ENCODE peak calls at places on chromosome 10, in ten cellular contexts. One of them, this sample, is unnamed.

GRCh38 chr10:6694447-6695155 is 114.5 kb upstream of the PRKCQ start:
- DNase-seq in ovary: no peak
- DNase-seq in sigmoid colon: no peak
- DNase-seq in transverse colon: no peak
- DNase-seq in uterus: no peak
- DNase-seq in prostate gland: no peak
- DNase-seq in tibial nerve: no peak
- DNase-seq in A549: peak
- DNase-seq in lower leg skin: no peak
- DNase-seq in suprapubic skin: no peak
- DNase-seq in this sample: no peak

GRCh38 chr10:21907436-21907835 is 96.1 kb downstream of the DNAJC1 start:
- DNase-seq in ovary: no peak
- DNase-seq in sigmoid colon: no peak
- DNase-seq in transverse colon: no peak
- DNase-seq in uterus: no peak
- DNase-seq in prostate gland: no peak
- DNase-seq in tibial nerve: no peak
- DNase-seq in A549: no peak
- DNase-seq in lower leg skin: no peak
- DNase-seq in suprapubic skin: no peak
- DNase-seq in this sample: no peak

GRCh38 chr10:4127518-4128315 is 342.7 kb upstream of the KLF6 start:
- DNase-seq in ovary: no peak
- DNase-seq in sigmoid colon: no peak
- DNase-seq in transverse colon: peak
- DNase-seq in uterus: no peak
- DNase-seq in prostate gland: no peak
- DNase-seq in tibial nerve: no peak
- DNase-seq in A549: no peak
- DNase-seq in lower leg skin: no peak
- DNase-seq in suprapubic skin: no peak
- DNase-seq in this sample: peak

GRCh38 chr10:126907423-126907970 is 2.3 kb downstream of the DOCK1 start:
- DNase-seq in ovary: no peak
- DNase-seq in sigmoid colon: no peak
- DNase-seq in transverse colon: no peak
- DNase-seq in uterus: no peak
- DNase-seq in prostate gland: no peak
- DNase-seq in tibial nerve: no peak
- DNase-seq in A549: peak
- DNase-seq in lower leg skin: no peak
- DNase-seq in suprapubic skin: peak
- DNase-seq in this sample: no peak

GRCh38 chr10:100895346-100895745 is 17.4 kb upstream of the SLF2 start:
- DNase-seq in ovary: no peak
- DNase-seq in sigmoid colon: no peak
- DNase-seq in transverse colon: peak
- DNase-seq in uterus: no peak
- DNase-seq in prostate gland: no peak
- DNase-seq in tibial nerve: no peak
- DNase-seq in A549: peak
- DNase-seq in lower leg skin: peak
- DNase-seq in suprapubic skin: no peak
- DNase-seq in this sample: no peak

GRCh38 chr10:3755440-3756359 is 29.3 kb downstream of the KLF6 start:
- DNase-seq in ovary: no peak
- DNase-seq in sigmoid colon: no peak
- DNase-seq in transverse colon: no peak
- DNase-seq in uterus: no peak
- DNase-seq in prostate gland: no peak
- DNase-seq in tibial nerve: no peak
- DNase-seq in A549: peak
- DNase-seq in lower leg skin: peak
- DNase-seq in suprapubic skin: no peak
- DNase-seq in this sample: no peak

GRCh38 chr10:97179731-97180366 is 5.9 kb downstream of the SLIT1 start:
- DNase-seq in ovary: no peak
- DNase-seq in sigmoid colon: no peak
- DNase-seq in transverse colon: no peak
- DNase-seq in uterus: no peak
- DNase-seq in prostate gland: no peak
- DNase-seq in tibial nerve: no peak
- DNase-seq in A549: no peak
- DNase-seq in lower leg skin: no peak
- DNase-seq in suprapubic skin: peak
- DNase-seq in this sample: peak

GRCh38 chr10:43607199-43607573 is 948 bp downstream of the ZNF485 start:
- DNase-seq in ovary: no peak
- DNase-seq in sigmoid colon: no peak
- DNase-seq in transverse colon: no peak
- DNase-seq in uterus: no peak
- DNase-seq in prostate gland: no peak
- DNase-seq in tibial nerve: no peak
- DNase-seq in A549: no peak
- DNase-seq in lower leg skin: no peak
- DNase-seq in suprapubic skin: no peak
- DNase-seq in this sample: no peak

GRCh38 chr10:97792058-97792721 is 20.4 kb upstream of the SFRP5 start:
- DNase-seq in ovary: no peak
- DNase-seq in sigmoid colon: peak
- DNase-seq in transverse colon: peak
- DNase-seq in uterus: peak
- DNase-seq in prostate gland: peak
- DNase-seq in tibial nerve: peak
- DNase-seq in A549: peak
- DNase-seq in lower leg skin: peak
- DNase-seq in suprapubic skin: peak
- DNase-seq in this sample: peak

GRCh38 chr10:122113161-122113944 is 124.4 kb downstream of the TACC2 start:
- DNase-seq in ovary: peak
- DNase-seq in sigmoid colon: peak
- DNase-seq in transverse colon: peak
- DNase-seq in uterus: peak
- DNase-seq in prostate gland: peak
- DNase-seq in tibial nerve: peak
- DNase-seq in A549: peak
- DNase-seq in lower leg skin: peak
- DNase-seq in suprapubic skin: peak
- DNase-seq in this sample: peak
- TF ChIP-seq POLR2A in ovary: peak
- TF ChIP-seq POLR2A in sigmoid colon: peak
- TF ChIP-seq POLR2A in transverse colon: peak
- TF ChIP-seq POLR2A in uterus: peak
- TF ChIP-seq POLR2A in prostate gland: peak
- TF ChIP-seq POLR2A in tibial nerve: peak
- TF ChIP-seq POLR2A in A549: peak
- TF ChIP-seq POLR2A in lower leg skin: no peak
- TF ChIP-seq POLR2A in suprapubic skin: peak
- TF ChIP-seq POLR2A in this sample: no peak

GRCh38 chr10:11337516-11337915 is 273.9 kb downstream of the USP6NL start:
- DNase-seq in ovary: no peak
- DNase-seq in sigmoid colon: no peak
- DNase-seq in transverse colon: no peak
- DNase-seq in uterus: no peak
- DNase-seq in prostate gland: no peak
- DNase-seq in tibial nerve: no peak
- DNase-seq in A549: no peak
- DNase-seq in lower leg skin: no peak
- DNase-seq in suprapubic skin: no peak
- DNase-seq in this sample: no peak
- TF ChIP-seq CTCF in ovary: no peak
- TF ChIP-seq CTCF in sigmoid colon: no peak
- TF ChIP-seq CTCF in transverse colon: no peak
- TF ChIP-seq CTCF in uterus: no peak
- TF ChIP-seq CTCF in prostate gland: no peak
- TF ChIP-seq CTCF in tibial nerve: no peak
- TF ChIP-seq CTCF in A549: no peak
- TF ChIP-seq CTCF in lower leg skin: no peak
- TF ChIP-seq CTCF in suprapubic skin: no peak
- TF ChIP-seq CTCF in this sample: no peak

GRCh38 chr10:63672491-63672890 is 151.3 kb downstream of the REEP3 start:
- DNase-seq in ovary: no peak
- DNase-seq in sigmoid colon: no peak
- DNase-seq in transverse colon: no peak
- DNase-seq in uterus: no peak
- DNase-seq in prostate gland: no peak
- DNase-seq in tibial nerve: no peak
- DNase-seq in A549: no peak
- DNase-seq in lower leg skin: no peak
- DNase-seq in suprapubic skin: no peak
- DNase-seq in this sample: no peak

GRCh38 chr10:63671317-63671937 is 150.2 kb downstream of the REEP3 start:
- DNase-seq in ovary: no peak
- DNase-seq in sigmoid colon: no peak
- DNase-seq in transverse colon: no peak
- DNase-seq in uterus: no peak
- DNase-seq in prostate gland: no peak
- DNase-seq in tibial nerve: no peak
- DNase-seq in A549: no peak
- DNase-seq in lower leg skin: no peak
- DNase-seq in suprapubic skin: no peak
- DNase-seq in this sample: no peak

GRCh38 chr10:63675171-63675570 is 154.0 kb downstream of the REEP3 start:
- DNase-seq in ovary: no peak
- DNase-seq in sigmoid colon: no peak
- DNase-seq in transverse colon: no peak
- DNase-seq in uterus: no peak
- DNase-seq in prostate gland: no peak
- DNase-seq in tibial nerve: no peak
- DNase-seq in A549: no peak
- DNase-seq in lower leg skin: no peak
- DNase-seq in suprapubic skin: no peak
- DNase-seq in this sample: no peak

GRCh38 chr10:63673246-63673645 is 152.0 kb downstream of the REEP3 start:
- DNase-seq in ovary: no peak
- DNase-seq in sigmoid colon: no peak
- DNase-seq in transverse colon: no peak
- DNase-seq in uterus: no peak
- DNase-seq in prostate gland: no peak
- DNase-seq in tibial nerve: no peak
- DNase-seq in A549: no peak
- DNase-seq in lower leg skin: no peak
- DNase-seq in suprapubic skin: no peak
- DNase-seq in this sample: peak

GRCh38 chr10:63673846-63674245 is 152.6 kb downstream of the REEP3 start:
- DNase-seq in ovary: no peak
- DNase-seq in sigmoid colon: no peak
- DNase-seq in transverse colon: no peak
- DNase-seq in uterus: no peak
- DNase-seq in prostate gland: no peak
- DNase-seq in tibial nerve: no peak
- DNase-seq in A549: no peak
- DNase-seq in lower leg skin: no peak
- DNase-seq in suprapubic skin: no peak
- DNase-seq in this sample: no peak
- TF ChIP-seq POLR2A in ovary: no peak
- TF ChIP-seq POLR2A in sigmoid colon: no peak
- TF ChIP-seq POLR2A in transverse colon: no peak
- TF ChIP-seq POLR2A in uterus: no peak
- TF ChIP-seq POLR2A in prostate gland: no peak
- TF ChIP-seq POLR2A in tibial nerve: no peak
- TF ChIP-seq POLR2A in A549: no peak
- TF ChIP-seq POLR2A in lower leg skin: no peak
- TF ChIP-seq POLR2A in suprapubic skin: no peak
- TF ChIP-seq POLR2A in this sample: no peak

GRCh38 chr10:33609546-33609945 is 275.1 kb upstream of the NRP1 start:
- DNase-seq in ovary: no peak
- DNase-seq in sigmoid colon: no peak
- DNase-seq in transverse colon: no peak
- DNase-seq in uterus: no peak
- DNase-seq in prostate gland: no peak
- DNase-seq in tibial nerve: no peak
- DNase-seq in A549: peak
- DNase-seq in lower leg skin: no peak
- DNase-seq in suprapubic skin: no peak
- DNase-seq in this sample: no peak

GRCh38 chr10:33616921-33617320 is 282.5 kb upstream of the NRP1 start:
- DNase-seq in ovary: no peak
- DNase-seq in sigmoid colon: no peak
- DNase-seq in transverse colon: no peak
- DNase-seq in uterus: no peak
- DNase-seq in prostate gland: no peak
- DNase-seq in tibial nerve: no peak
- DNase-seq in A549: no peak
- DNase-seq in lower leg skin: no peak
- DNase-seq in suprapubic skin: no peak
- DNase-seq in this sample: no peak

GRCh38 chr10:33612116-33612515 is 277.6 kb upstream of the NRP1 start:
- DNase-seq in ovary: no peak
- DNase-seq in sigmoid colon: no peak
- DNase-seq in transverse colon: no peak
- DNase-seq in uterus: no peak
- DNase-seq in prostate gland: no peak
- DNase-seq in tibial nerve: no peak
- DNase-seq in A549: no peak
- DNase-seq in lower leg skin: no peak
- DNase-seq in suprapubic skin: no peak
- DNase-seq in this sample: no peak

GRCh38 chr10:33611423-33611822 is 277.0 kb upstream of the NRP1 start:
- DNase-seq in ovary: no peak
- DNase-seq in sigmoid colon: no peak
- DNase-seq in transverse colon: no peak
- DNase-seq in uterus: no peak
- DNase-seq in prostate gland: no peak
- DNase-seq in tibial nerve: no peak
- DNase-seq in A549: no peak
- DNase-seq in lower leg skin: no peak
- DNase-seq in suprapubic skin: no peak
- DNase-seq in this sample: no peak

GRCh38 chr10:33612551-33612950 is 278.1 kb upstream of the NRP1 start:
- DNase-seq in ovary: no peak
- DNase-seq in sigmoid colon: no peak
- DNase-seq in transverse colon: no peak
- DNase-seq in uterus: no peak
- DNase-seq in prostate gland: no peak
- DNase-seq in tibial nerve: no peak
- DNase-seq in A549: no peak
- DNase-seq in lower leg skin: no peak
- DNase-seq in suprapubic skin: no peak
- DNase-seq in this sample: no peak
- TF ChIP-seq CTCF in ovary: no peak
- TF ChIP-seq CTCF in sigmoid colon: no peak
- TF ChIP-seq CTCF in transverse colon: no peak
- TF ChIP-seq CTCF in uterus: no peak
- TF ChIP-seq CTCF in prostate gland: no peak
- TF ChIP-seq CTCF in tibial nerve: no peak
- TF ChIP-seq CTCF in A549: no peak
- TF ChIP-seq CTCF in lower leg skin: no peak
- TF ChIP-seq CTCF in suprapubic skin: no peak
- TF ChIP-seq CTCF in this sample: no peak

This sample was measured in heart left ventricle.